ENCODE peak calls at places on chromosomes 2 and 18, in seven cellular contexts. Y, A, F, X, Q, O and V are unnamed samples. For H3K27me3, the result is how much of the 10 kb centered on the place peaks cover.

GRCh38 chr2:41894563-41895333 is 153.1 kb upstream of the PKDCC start:
- DNase-seq in X (no peak), O (no peak), Y (no peak), F (no peak), Q (no peak), A (no peak), V (no peak)

GRCh38 chr18:3935316-3935715 is 485.3 kb downstream of the TGIF1 start:
- DNase-seq in F (no peak), O (no peak), Y (no peak), X (no peak), A (no peak), Q (no peak), V (no peak)

GRCh38 chr2:234950730-234951385 is 959 bp upstream of the SH3BP4 start:
- DNase-seq in X (no peak), A (no peak), F (no peak), Q (no peak), O (no peak), Y (no peak), V (no peak)

GRCh38 chr2:223585691-223586090 is 16.5 kb downstream of the SCG2 start:
- DNase-seq in X (no peak), A (peak), F (no peak), Y (no peak), Q (no peak), O (no peak), V (no peak)

GRCh38 chr2:216665717-216666116 is 29.6 kb downstream of the IGFBP5 start:
- DNase-seq in Q (no peak), O (no peak), X (peak), Y (peak), A (peak), F (no peak), V (no peak)

GRCh38 chr18:74396252-74397204 is 60.6 kb downstream of the DIPK1C start:
- DNase-seq in Q (no peak), Y (no peak), O (no peak), F (no peak), X (no peak), A (no peak), V (no peak)

GRCh38 chr2:63866009-63866709 is 24.5 kb downstream of the UGP2 start:
- DNase-seq in A (no peak), F (no peak), O (no peak), Q (no peak), Y (no peak), X (no peak), V (no peak)

GRCh38 chr2:229164545-229165249 is 106.4 kb downstream of the PID1 start:
- DNase-seq in O (no peak), A (no peak), X (no peak), Y (no peak), F (no peak), Q (no peak), V (no peak)

GRCh38 chr18:26493021-26493420 is 55.3 kb downstream of the KCTD1 start:
- DNase-seq in X (no peak), Y (no peak), F (no peak), O (no peak), A (no peak), Q (no peak), V (no peak)

GRCh38 chr2:123415678-123416077 is 609.4 kb upstream of the CNTNAP5 start:
- DNase-seq in O (no peak), Q (no peak), X (no peak), A (no peak), Y (no peak), F (no peak), V (no peak)

GRCh38 chr2:113980946-113981345 is 91.1 kb downstream of the ACTR3 start:
- DNase-seq in Q (no peak), Y (no peak), O (no peak), A (no peak), F (no peak), X (no peak), V (no peak)

GRCh38 chr18:62877448-62878221 is 162.3 kb downstream of the PHLPP1 start:
- DNase-seq in Y (no peak), O (no peak), X (peak), F (no peak), A (no peak), Q (no peak), V (peak)

GRCh38 chr18:5418985-5419495 is 123.5 kb upstream of the ZBTB14 start:
- DNase-seq in Y (no peak), A (no peak), X (no peak), F (no peak), O (no peak), Q (no peak), V (no peak)

GRCh38 chr2:180124273-180124881 is 117.3 kb upstream of the CWC22 start:
- DNase-seq in F (no peak), X (peak), O (no peak), Y (no peak), Q (no peak), A (peak), V (no peak)

GRCh38 chr2:51997571-51997970 is 965.6 kb upstream of the NRXN1 start:
- DNase-seq in O (no peak), A (no peak), Y (no peak), Q (no peak), X (no peak), F (no peak), V (no peak)

GRCh38 chr18:47772374-47773248 is 157.8 kb downstream of the SMAD2 start:
- DNase-seq in O (peak), A (no peak), Q (peak), Y (peak), F (no peak), X (peak), V (peak)

GRCh38 chr18:59549797-59550516 is 147.3 kb downstream of the CCBE1 start:
- DNase-seq in O (no peak), X (no peak), F (no peak), Y (peak), Q (peak), A (peak), V (no peak)

GRCh38 chr2:39107156-39107555 is 13.7 kb downstream of the SOS1 start:
- DNase-seq in X (peak), F (no peak), Q (no peak), A (peak), O (no peak), Y (no peak), V (no peak)

GRCh38 chr2:234071664-234072063 is 21.2 kb downstream of the SPP2 start:
- DNase-seq in X (no peak), F (no peak), Y (no peak), Q (no peak), A (no peak), O (no peak), V (no peak)

GRCh38 chr2:102080451-102081054 is 62.0 kb upstream of the IL1R1 start:
- DNase-seq in Y (no peak), Q (no peak), F (no peak), A (no peak), X (no peak), O (no peak), V (no peak)

GRCh38 chr2:190607014-190607597 is 41.8 kb upstream of the NAB1 start:
- DNase-seq in F (no peak), A (no peak), Y (no peak), X (peak), O (no peak), Q (no peak), V (no peak)

GRCh38 chr2:232628466-232629200 is 4.8 kb upstream of the EFHD1 start:
- DNase-seq in O (no peak), X (no peak), F (no peak), Q (peak), A (no peak), Y (no peak), V (no peak)

GRCh38 chr2:28488858-28489575 is 6.8 kb upstream of the PLB1 start:
- DNase-seq in F (no peak), Y (no peak), Q (no peak), O (no peak), X (no peak), A (no peak), V (no peak)

GRCh38 chr2:72115361-72116080 is 32.1 kb downstream of the CYP26B1 start:
- DNase-seq in A (peak), F (no peak), X (no peak), O (peak), Q (no peak), Y (no peak), V (peak)

GRCh38 chr2:11022064-11022463 is 110.3 kb downstream of the KCNF1 start:
- DNase-seq in Q (no peak), F (no peak), O (no peak), A (no peak), Y (peak), X (no peak), V (no peak)

GRCh38 chr2:75729861-75730260 is 19.1 kb upstream of the GCFC2 start:
- DNase-seq in X (peak), Q (no peak), A (peak), F (no peak), Y (no peak), O (no peak), V (no peak)

GRCh38 chr2:139790807-139791206 is 1010.6 kb upstream of the NXPH2 start:
- DNase-seq in X (peak), Y (no peak), O (no peak), Q (no peak), A (no peak), F (no peak), V (no peak)

GRCh38 chr18:8603663-8604520 is 5.3 kb upstream of the RAB12 start:
- DNase-seq in A (no peak), F (no peak), O (no peak), Q (no peak), X (no peak), Y (no peak), V (no peak)

GRCh38 chr18:8605974-8606373 is 3.3 kb upstream of the RAB12 start:
- DNase-seq in A (no peak), Q (no peak), O (no peak), Y (no peak), X (no peak), F (no peak), V (no peak)

GRCh38 chr18:8601277-8602032 is 7.8 kb upstream of the RAB12 start:
- DNase-seq in Q (no peak), F (no peak), A (no peak), O (no peak), X (no peak), Y (no peak), V (no peak)

GRCh38 chr18:8602040-8602439 is 7.2 kb upstream of the RAB12 start:
- DNase-seq in F (no peak), Q (no peak), O (no peak), X (no peak), A (no peak), Y (no peak), V (no peak)

GRCh38 chr18:8602557-8602956 is 6.7 kb upstream of the RAB12 start:
- DNase-seq in X (no peak), F (no peak), Y (no peak), O (no peak), Q (no peak), A (no peak), V (no peak)
- H3K27ac ChIP-seq in X (no peak), F (no peak), Y (no peak), O (no peak), Q (no peak), A (no peak), V (no peak)

DNA sequence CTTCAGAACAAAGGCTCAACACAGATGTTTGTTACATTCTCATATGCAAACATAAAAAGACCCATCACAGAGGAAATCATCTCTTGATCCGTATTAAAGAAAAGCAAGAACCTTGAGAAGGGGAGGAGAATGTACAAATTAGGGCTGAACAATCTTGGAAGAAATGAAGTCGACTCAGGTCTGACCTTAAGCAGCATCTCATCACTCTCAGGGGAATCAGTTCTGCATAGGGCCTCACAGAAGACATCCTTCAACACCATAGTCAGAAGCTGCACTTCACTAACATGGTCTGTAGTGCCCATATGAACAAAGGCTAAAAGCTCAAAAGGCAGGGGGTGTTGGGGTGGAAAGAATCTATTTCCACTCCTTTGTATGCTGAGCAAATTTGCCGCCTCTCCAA is 10.2 kb downstream of the KLF7 start:
- DNase-seq in O (no peak), F (no peak), Q (no peak), A (no peak), Y (no peak), X (no peak), V (no peak)
- H3K27me3 ChIP-seq in O (under half), F (under half), Q (under half), A (under half), Y (under half), X (under half), V (under half)

GRCh38 chr2:239223029-239223329 is 177.8 kb downstream of the HDAC4 start:
- DNase-seq in X (no peak), Y (peak), A (no peak), Q (no peak), O (no peak), F (no peak), V (no peak)
- H3K27ac ChIP-seq in X (peak), Y (peak), A (no peak), Q (peak), O (peak), F (no peak), V (no peak)

DNA sequence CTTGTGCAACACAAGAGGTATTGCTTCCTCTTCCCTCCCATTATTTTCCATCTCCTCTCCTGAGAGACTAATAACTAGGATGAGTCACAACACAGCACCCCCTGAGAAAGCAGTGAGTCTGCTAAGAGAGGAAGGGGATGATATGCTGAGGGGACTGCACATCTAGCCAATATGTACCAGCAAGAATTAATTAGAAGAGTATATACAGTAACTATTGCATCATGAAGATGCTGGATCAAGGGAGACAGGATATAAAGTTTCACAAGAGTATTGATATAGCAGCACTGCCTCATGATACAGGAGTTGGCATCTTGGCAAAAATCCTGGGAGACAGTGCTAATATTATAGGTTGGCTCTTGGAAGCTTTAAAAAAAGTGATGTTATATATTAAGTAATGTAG is 289.9 kb upstream of the RBMS1 start:
- DNase-seq in Y (no peak), X (no peak), A (no peak), O (no peak), Q (no peak), F (no peak), V (no peak)
- H3K27me3 ChIP-seq in Y (under half), X (under half), A (under half), O (under half), Q (under half), F (under half), V (under half)